ENCODE peak calls at places on chromosome 18, in four cellular contexts. G is GM12878, X is K562, R is HepG2. K is an unnamed sample.

GRCh38 chr18:59328683-59329082 is 10.2 kb upstream of the CPLX4 start:
- DNase-seq in R (no peak), G (no peak), X (no peak), K (no peak)

GRCh38 chr18:59056706-59057492 is 82.8 kb upstream of the SEC11C start:
- DNase-seq in X (peak; percentile 23), G (no peak), R (peak; percentile 36), K (peak; percentile 51)

GRCh38 chr18:28063181-28063790 is 113.6 kb downstream of the CDH2 start:
- DNase-seq in R (no peak), X (no peak), G (no peak), K (no peak)

GRCh38 chr18:38940863-38941531 is 1375.4 kb upstream of the CELF4 start:
- DNase-seq in R (peak; percentile 57), G (peak; percentile 99), X (no peak), K (peak; percentile 77)

GRCh38 chr18:39453882-39454281 is 1888.3 kb upstream of the CELF4 start:
- DNase-seq in R (peak; percentile 30), X (no peak), G (no peak), K (no peak)

GRCh38 chr18:57976230-57976773 is 67.7 kb upstream of the NEDD4L start:
- DNase-seq in X (no peak), R (no peak), G (no peak), K (no peak)

GRCh38 chr18:57869228-57869627 is 66.1 kb upstream of the ATP8B1 start:
- DNase-seq in R (no peak), X (no peak), G (no peak), K (no peak)

GRCh38 chr18:58168986-58169385 is 125.0 kb downstream of the NEDD4L start:
- DNase-seq in R (no peak), X (no peak), G (no peak), K (no peak)

GRCh38 chr18:10188971-10189810 is 265.2 kb upstream of the APCDD1 start:
- DNase-seq in G (no peak), X (no peak), R (no peak), K (no peak)

GRCh38 chr18:74724186-74724585 is 126.5 kb downstream of the ZNF407 start:
- DNase-seq in G (no peak), X (no peak), R (no peak), K (no peak)

GRCh38 chr18:59697236-59697932 is at the start of gene CCBE1:
- DNase-seq in X (peak; percentile 60), R (no peak), G (no peak), K (peak; percentile 29)

GRCh38 chr18:43422483-43422882 is 145.2 kb upstream of the SYT4 start:
- DNase-seq in R (no peak), G (no peak), X (no peak), K (no peak)

GRCh38 chr18:69484699-69485396 is 84.2 kb downstream of the DOK6 start:
- DNase-seq in G (no peak), R (peak; percentile 22), X (no peak), K (no peak)

GRCh38 chr18:39660141-39660540 is 2094.5 kb upstream of the CELF4 start:
- DNase-seq in X (no peak), G (no peak), R (no peak), K (no peak)

GRCh38 chr18:59085126-59085794 is 54.4 kb upstream of the SEC11C start:
- DNase-seq in X (no peak), R (no peak), G (no peak), K (no peak)

GRCh38 chr18:21743166-21743831 is 2.7 kb downstream of the MIB1 start:
- DNase-seq in X (no peak), R (no peak), G (no peak), K (no peak)

GRCh38 chr18:9474103-9474982 is 970 bp upstream of the RALBP1 start:
- DNase-seq in G (no peak), R (peak; percentile 66), X (no peak), K (peak; percentile 72)

GRCh38 chr18:44458777-44459176 is 221.9 kb upstream of the SETBP1 start:
- DNase-seq in R (no peak), G (no peak), X (no peak), K (no peak)

GRCh38 chr18:79982736-79983135 is 5.6 kb downstream of the TXNL4A start:
- DNase-seq in R (no peak), G (no peak), X (peak; percentile 17), K (no peak)

GRCh38 chr18:68532328-68532885 is 182.5 kb downstream of the TMX3 start:
- DNase-seq in G (no peak), R (no peak), X (no peak), K (no peak)

GRCh38 chr18:36391426-36392145 is 94.1 kb downstream of the FHOD3 start:
- DNase-seq in X (no peak), G (no peak), R (no peak), K (no peak)

GRCh38 chr18:55300469-55301195 is 287.4 kb downstream of the TCF4 start:
- DNase-seq in G (no peak), R (no peak), X (peak; percentile 22), K (no peak)

GRCh38 chr18:25662247-25662646 is 310.3 kb upstream of the ZNF521 start:
- DNase-seq in X (no peak), G (no peak), R (no peak), K (no peak)

GRCh38 chr18:43893001-43893637 is 615.8 kb upstream of the SYT4 start:
- DNase-seq in G (no peak), R (no peak), X (no peak), K (no peak)

GRCh38 chr18:67199993-67200617 is 316.4 kb downstream of the DSEL start:
- DNase-seq in G (peak; percentile 11), X (no peak), R (peak; percentile 53), K (peak; percentile 8)

GRCh38 chr18:46939998-46940571 is 22.7 kb downstream of the KATNAL2 start:
- DNase-seq in G (no peak), X (no peak), R (no peak), K (no peak)

GRCh38 chr18:31101148-31102019 is 837 bp downstream of the DSC2 start:
- DNase-seq in G (no peak), X (peak; percentile 54), R (peak; percentile 37), K (no peak)

GRCh38 chr18:62450546-62451395 is 72.1 kb upstream of the ZCCHC2 start:
- DNase-seq in X (peak; percentile 62), R (peak; percentile 63), G (no peak), K (peak; percentile 86)

GRCh38 chr18:3235846-3236245 is 11.8 kb upstream of the MYL12A start:
- DNase-seq in R (no peak), X (no peak), G (no peak), K (no peak)

GRCh38 chr18:22282311-22283235 is 113.2 kb downstream of the GATA6 start:
- DNase-seq in X (no peak), G (no peak), R (peak; percentile 86), K (peak; percentile 63)

GRCh38 chr18:12087483-12087960 is 6.1 kb upstream of the ANKRD62 start:
- DNase-seq in R (no peak), G (no peak), X (no peak), K (no peak)

GRCh38 chr18:12085136-12085535 is 8.5 kb upstream of the ANKRD62 start:
- DNase-seq in R (no peak), X (no peak), G (no peak), K (no peak)

GRCh38 chr18:12086677-12087482 is 6.8 kb upstream of the ANKRD62 start:
- DNase-seq in G (no peak), R (no peak), X (no peak), K (no peak)

GRCh38 chr18:12085786-12086185 is 7.9 kb upstream of the ANKRD62 start:
- DNase-seq in G (no peak), R (no peak), X (no peak), K (no peak)

GRCh38 chr18:12086249-12086648 is 7.4 kb upstream of the ANKRD62 start:
- DNase-seq in R (no peak), G (no peak), X (no peak), K (no peak)
- TF ChIP-seq ZBTB33 in R (no peak), G (no peak), X (no peak), K (no peak)

GRCh38 chr18:33146009-33146408 is 294.5 kb downstream of the CCDC178 start:
- DNase-seq in X (no peak), G (no peak), R (no peak), K (no peak)
- TF ChIP-seq SRF in X (no peak), G (no peak), R (no peak), K (no peak)

DNA sequence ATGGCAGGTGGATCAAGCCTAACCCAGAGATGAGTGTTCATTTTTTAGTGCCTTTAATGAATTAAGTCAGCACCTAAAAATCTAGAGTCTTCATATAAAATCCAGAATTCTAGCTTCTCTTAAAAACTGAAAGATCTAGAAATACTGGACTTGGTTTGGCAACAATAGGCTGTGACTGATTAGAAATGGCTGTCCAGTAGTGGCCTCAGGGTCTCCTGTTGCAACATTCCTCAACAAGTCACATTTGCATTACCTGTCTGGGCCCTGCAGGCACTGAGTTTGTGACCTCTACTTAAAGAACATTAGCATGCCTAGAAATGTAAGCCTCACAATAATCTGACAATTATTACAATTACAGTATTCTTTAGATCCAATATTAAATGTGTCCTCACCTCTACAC is 33.1 kb downstream of the MBD2 start:
- DNase-seq in X (no peak), G (no peak), R (no peak), K (no peak)
- TF ChIP-seq JUND in X (no peak), G (no peak), R (no peak), K (no peak)

GRCh38 chr18:48804856-48805610 is 145.7 kb downstream of the SMAD7 start:
- DNase-seq in R (no peak), G (no peak), X (no peak), K (no peak)

GRCh38 chr18:48808476-48808875 is 142.3 kb downstream of the SMAD7 start:
- DNase-seq in R (no peak), G (no peak), X (no peak), K (no peak)

GRCh38 chr18:48805826-48806535 is 144.8 kb downstream of the SMAD7 start:
- DNase-seq in R (no peak), G (no peak), X (no peak), K (no peak)

GRCh38 chr18:48803951-48804855 is 146.6 kb downstream of the SMAD7 start:
- DNase-seq in X (no peak), R (no peak), G (no peak), K (no peak)

GRCh38 chr18:48806551-48807261 is 144.1 kb downstream of the SMAD7 start:
- DNase-seq in X (peak; percentile 19), G (no peak), R (no peak), K (peak; percentile 12)
- TF ChIP-seq ZBTB33 in X (no peak), G (no peak), R (no peak), K (no peak)

DNA sequence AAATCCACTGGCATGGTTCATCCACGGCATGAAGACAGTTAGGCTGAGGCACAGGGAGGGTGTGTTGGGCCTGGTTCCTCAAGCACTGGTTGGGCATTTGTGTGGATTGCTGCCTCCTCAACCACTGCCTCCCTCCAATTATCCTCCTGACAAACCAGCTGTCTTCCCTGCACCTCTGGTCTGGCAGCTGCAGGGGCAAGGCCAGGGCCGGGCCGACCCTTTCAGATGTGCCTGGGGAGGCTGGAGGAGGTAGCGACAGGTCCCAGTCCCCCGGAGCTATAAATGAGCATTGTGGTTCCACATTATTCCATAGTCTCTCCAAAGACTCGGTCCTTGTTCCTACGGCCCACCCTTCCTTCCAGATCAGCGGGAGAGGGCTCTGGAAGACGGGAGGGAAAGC is 86.2 kb downstream of the MBP start:
- DNase-seq in G (no peak), R (no peak), X (no peak), K (no peak)
- TF ChIP-seq SRF in G (no peak), R (no peak), X (no peak), K (no peak)